ENCODE peak calls at places on chromosome 18, in five cellular contexts. L, W, I, J and U are unnamed samples.

GRCh38 chr18:13281406-13281805 is 62.8 kb downstream of the LDLRAD4 start:
- DNase-seq in L (no peak), W (no peak), I (no peak), J (no peak), U (no peak)

GRCh38 chr18:12302391-12303147 is 5.5 kb upstream of the TUBB6 start:
- DNase-seq in L (no peak), W (no peak), I (no peak), J (no peak), U (no peak)

GRCh38 chr18:77002496-77002895 is 130.1 kb downstream of the MBP start:
- DNase-seq in L (no peak), W (no peak), I (no peak), J (no peak), U (no peak)

GRCh38 chr18:21735452-21736015 is 5.1 kb upstream of the MIB1 start:
- DNase-seq in L (no peak), W (no peak), I (no peak), J (peak; percentile 25), U (no peak)

GRCh38 chr18:35641467-35641866 is 59.9 kb downstream of the GALNT1 start:
- DNase-seq in L (no peak), W (no peak), I (no peak), J (no peak), U (no peak)

GRCh38 chr18:57423821-57424220 is 11.4 kb upstream of the ONECUT2 start:
- DNase-seq in L (no peak), W (no peak), I (no peak), J (no peak), U (no peak)

GRCh38 chr18:46754661-46755292 is 2.1 kb downstream of the ST8SIA5 start:
- DNase-seq in L (no peak), W (no peak), I (no peak), J (no peak), U (no peak)

GRCh38 chr18:48979944-48980890 is 29.5 kb upstream of the SMAD7 start:
- DNase-seq in L (no peak), W (no peak), I (no peak), J (no peak), U (no peak)

GRCh38 chr18:48293954-48294893 is 115.0 kb downstream of the ZBTB7C start:
- DNase-seq in L (no peak), W (no peak), I (no peak), J (no peak), U (no peak)

GRCh38 chr18:58529714-58530354 is 99.1 kb downstream of the ALPK2 start:
- DNase-seq in L (peak; percentile 78), W (no peak), I (peak; percentile 80), J (peak; percentile 45), U (peak; percentile 70)

GRCh38 chr18:42298744-42299685 is 344.0 kb downstream of the PIK3C3 start:
- DNase-seq in L (peak; percentile 46), W (peak; percentile 31), I (peak; percentile 66), J (peak; percentile 69), U (peak; percentile 75)

GRCh38 chr18:21820035-21820810 is 79.6 kb downstream of the MIB1 start:
- DNase-seq in L (peak; percentile 14), W (no peak), I (no peak), J (peak; percentile 16), U (peak; percentile 30)

GRCh38 chr18:13374468-13375301 is 156.1 kb downstream of the LDLRAD4 start:
- DNase-seq in L (no peak), W (no peak), I (no peak), J (no peak), U (no peak)

GRCh38 chr18:21073180-21073579 is 38.4 kb downstream of the ROCK1 start:
- DNase-seq in L (no peak), W (no peak), I (no peak), J (no peak), U (no peak)

GRCh38 chr18:48996901-48997463 is 46.2 kb upstream of the SMAD7 start:
- DNase-seq in L (no peak), W (no peak), I (no peak), J (peak; percentile 99), U (peak; percentile 73)

GRCh38 chr18:37672001-37672400 is 106.4 kb upstream of the CELF4 start:
- DNase-seq in L (no peak), W (no peak), I (no peak), J (no peak), U (no peak)

GRCh38 chr18:22591231-22591630 is 173.5 kb upstream of the CTAGE1 start:
- DNase-seq in L (no peak), W (no peak), I (no peak), J (no peak), U (peak; percentile 61)

GRCh38 chr18:23131693-23132319 is 3.5 kb upstream of the CABLES1 start:
- DNase-seq in L (peak; percentile 71), W (no peak), I (peak; percentile 69), J (peak; percentile 65), U (peak; percentile 90)

GRCh38 chr18:25289040-25289631 is 62.8 kb downstream of the ZNF521 start:
- DNase-seq in L (no peak), W (no peak), I (no peak), J (peak; percentile 92), U (peak; percentile 23)

GRCh38 chr18:31819106-31819924 is 58.6 kb upstream of the SLC25A52 start:
- DNase-seq in L (peak; percentile 8), W (peak; percentile 12), I (no peak), J (peak; percentile 52), U (peak; percentile 62)

GRCh38 chr18:15198116-15198389 is 450.1 kb downstream of the ANKRD30B start:
- DNase-seq in L (no peak), W (no peak), I (no peak), J (no peak), U (no peak)

GRCh38 chr18:56389190-56389589 is 249.2 kb downstream of the TXNL1 start:
- DNase-seq in L (no peak), W (no peak), I (no peak), J (no peak), U (no peak)

GRCh38 chr18:37306420-37306819 is 259.2 kb downstream of the CELF4 start:
- DNase-seq in L (no peak), W (no peak), I (no peak), J (no peak), U (no peak)

GRCh38 chr18:34493566-34494358 is 216.3 kb upstream of the DTNA start:
- DNase-seq in L (peak; percentile 8), W (no peak), I (peak; percentile 6), J (no peak), U (no peak)

GRCh38 chr18:36697905-36698304 is 130.9 kb downstream of the TPGS2 start:
- DNase-seq in L (no peak), W (no peak), I (no peak), J (peak; percentile 81), U (peak; percentile 93)

GRCh38 chr18:11780042-11780441 is 71.2 kb upstream of the CHMP1B start:
- DNase-seq in L (no peak), W (no peak), I (no peak), J (no peak), U (no peak)

GRCh38 chr18:9968081-9968848 is 54.4 kb downstream of the VAPA start:
- DNase-seq in L (no peak), W (no peak), I (no peak), J (no peak), U (no peak)